ENCODE peak calls at places on chromosomes 6 and 20, in six cellular contexts. One of them, this sample, is unnamed.

GRCh38 chr6:111552241-111552744 is 53.4 kb downstream of the TRAF3IP2 start:
- DNase-seq in upper lobe of right lung: peak; percentile 69
- DNase-seq in left lung: peak; percentile 61
- DNase-seq in tibial artery: peak; percentile 75
- DNase-seq in fibroblast of lung: peak; percentile 96
- DNase-seq in tibial nerve: peak; percentile 51
- DNase-seq in this sample: no peak

GRCh38 chr6:35727206-35727934 is 9.5 kb upstream of the ARMC12 start:
- DNase-seq in upper lobe of right lung: peak; percentile 92
- DNase-seq in left lung: peak; percentile 80
- DNase-seq in tibial artery: peak; percentile 95
- DNase-seq in fibroblast of lung: peak; percentile 97
- DNase-seq in tibial nerve: peak; percentile 89
- DNase-seq in this sample: peak; percentile 68

GRCh38 chr6:77454386-77454785 is 8.9 kb downstream of the HTR1B start:
- DNase-seq in upper lobe of right lung: no peak
- DNase-seq in left lung: no peak
- DNase-seq in tibial artery: no peak
- DNase-seq in fibroblast of lung: no peak
- DNase-seq in tibial nerve: no peak
- DNase-seq in this sample: no peak

GRCh38 chr6:106886922-106887797 is 87.4 kb downstream of the CD24 start:
- DNase-seq in upper lobe of right lung: no peak
- DNase-seq in left lung: no peak
- DNase-seq in tibial artery: no peak
- DNase-seq in fibroblast of lung: no peak
- DNase-seq in tibial nerve: no peak
- DNase-seq in this sample: no peak

GRCh38 chr6:91132461-91132860 is 545.6 kb upstream of the MAP3K7 start:
- DNase-seq in upper lobe of right lung: no peak
- DNase-seq in left lung: no peak
- DNase-seq in tibial artery: no peak
- DNase-seq in fibroblast of lung: no peak
- DNase-seq in tibial nerve: no peak
- DNase-seq in this sample: no peak

GRCh38 chr6:129331450-129332138 is 378.4 kb downstream of the ARHGAP18 start:
- DNase-seq in upper lobe of right lung: no peak
- DNase-seq in left lung: no peak
- DNase-seq in tibial artery: no peak
- DNase-seq in fibroblast of lung: peak; percentile 40
- DNase-seq in tibial nerve: no peak
- DNase-seq in this sample: no peak

GRCh38 chr6:130743175-130743574 is 84.0 kb upstream of the SMLR1 start:
- DNase-seq in upper lobe of right lung: no peak
- DNase-seq in left lung: no peak
- DNase-seq in tibial artery: no peak
- DNase-seq in fibroblast of lung: no peak
- DNase-seq in tibial nerve: no peak
- DNase-seq in this sample: no peak

GRCh38 chr20:8523684-8524083 is 391.6 kb downstream of the PLCB1 start:
- DNase-seq in upper lobe of right lung: no peak
- DNase-seq in left lung: no peak
- DNase-seq in tibial artery: no peak
- DNase-seq in fibroblast of lung: peak; percentile 30
- DNase-seq in tibial nerve: no peak
- DNase-seq in this sample: no peak

GRCh38 chr20:12012241-12013222 is 94.8 kb downstream of the BTBD3 start:
- DNase-seq in upper lobe of right lung: no peak
- DNase-seq in left lung: no peak
- DNase-seq in tibial artery: no peak
- DNase-seq in fibroblast of lung: peak; percentile 50
- DNase-seq in tibial nerve: no peak
- DNase-seq in this sample: no peak

GRCh38 chr6:89682991-89683390 is 44.4 kb upstream of the LYRM2 start:
- DNase-seq in upper lobe of right lung: no peak
- DNase-seq in left lung: no peak
- DNase-seq in tibial artery: no peak
- DNase-seq in fibroblast of lung: no peak
- DNase-seq in tibial nerve: no peak
- DNase-seq in this sample: no peak

GRCh38 chr6:99602519-99603420 is 3.9 kb upstream of the PRDM13 start:
- DNase-seq in upper lobe of right lung: no peak
- DNase-seq in left lung: no peak
- DNase-seq in tibial artery: no peak
- DNase-seq in fibroblast of lung: no peak
- DNase-seq in tibial nerve: no peak
- DNase-seq in this sample: no peak

GRCh38 chr6:52664185-52664990 is 6.5 kb upstream of the TMEM14A start:
- DNase-seq in upper lobe of right lung: peak; percentile 93
- DNase-seq in left lung: peak; percentile 90
- DNase-seq in tibial artery: peak; percentile 88
- DNase-seq in fibroblast of lung: peak; percentile 97
- DNase-seq in tibial nerve: peak; percentile 79
- DNase-seq in this sample: peak; percentile 62

GRCh38 chr6:34332255-34333198 is 59.9 kb downstream of the NUDT3 start:
- DNase-seq in upper lobe of right lung: no peak
- DNase-seq in left lung: no peak
- DNase-seq in tibial artery: no peak
- DNase-seq in fibroblast of lung: no peak
- DNase-seq in tibial nerve: no peak
- DNase-seq in this sample: no peak

DNA sequence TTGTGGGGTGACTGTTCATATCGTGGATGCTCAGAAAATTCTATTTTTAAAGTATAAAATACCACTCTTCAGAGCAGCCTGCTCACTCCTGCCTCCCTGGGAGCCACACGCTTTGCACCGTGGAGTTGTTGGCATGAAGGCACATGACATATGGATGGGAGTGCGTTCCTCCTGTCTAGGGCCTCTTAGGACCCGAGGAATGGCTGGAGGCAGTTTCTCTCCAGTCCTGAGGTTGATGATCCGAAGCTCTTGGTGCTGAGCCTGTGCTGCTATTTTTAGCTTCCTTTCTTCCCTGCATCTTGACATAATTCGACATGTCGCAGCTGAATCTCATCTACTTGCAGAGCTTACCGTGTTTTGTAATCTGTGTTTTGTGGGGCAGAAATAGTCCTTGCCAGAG is 73.9 kb downstream of the PHACTR3 start:
- DNase-seq in upper lobe of right lung: no peak
- DNase-seq in left lung: no peak
- DNase-seq in tibial artery: no peak
- DNase-seq in fibroblast of lung: no peak
- DNase-seq in tibial nerve: no peak
- DNase-seq in this sample: no peak
- TF ChIP-seq CTCF in upper lobe of right lung: no peak
- TF ChIP-seq CTCF in left lung: no peak
- TF ChIP-seq CTCF in tibial artery: no peak
- TF ChIP-seq CTCF in fibroblast of lung: no peak
- TF ChIP-seq CTCF in tibial nerve: no peak
- TF ChIP-seq CTCF in this sample: no peak

GRCh38 chr6:105137388-105137787 is 42.4 kb downstream of the POPDC3 start:
- DNase-seq in upper lobe of right lung: no peak
- DNase-seq in left lung: no peak
- DNase-seq in tibial artery: no peak
- DNase-seq in fibroblast of lung: peak; percentile 12
- DNase-seq in tibial nerve: peak; percentile 13
- DNase-seq in this sample: no peak

GRCh38 chr6:105135907-105136432 is 43.8 kb downstream of the POPDC3 start:
- DNase-seq in upper lobe of right lung: no peak
- DNase-seq in left lung: no peak
- DNase-seq in tibial artery: no peak
- DNase-seq in fibroblast of lung: peak; percentile 24
- DNase-seq in tibial nerve: no peak
- DNase-seq in this sample: no peak

GRCh38 chr6:105135056-105135455 is 44.8 kb downstream of the POPDC3 start:
- DNase-seq in upper lobe of right lung: no peak
- DNase-seq in left lung: no peak
- DNase-seq in tibial artery: no peak
- DNase-seq in fibroblast of lung: peak; percentile 20
- DNase-seq in tibial nerve: no peak
- DNase-seq in this sample: no peak

GRCh38 chr6:105138141-105138540 is 41.7 kb downstream of the POPDC3 start:
- DNase-seq in upper lobe of right lung: no peak
- DNase-seq in left lung: no peak
- DNase-seq in tibial artery: no peak
- DNase-seq in fibroblast of lung: no peak
- DNase-seq in tibial nerve: no peak
- DNase-seq in this sample: no peak

DNA sequence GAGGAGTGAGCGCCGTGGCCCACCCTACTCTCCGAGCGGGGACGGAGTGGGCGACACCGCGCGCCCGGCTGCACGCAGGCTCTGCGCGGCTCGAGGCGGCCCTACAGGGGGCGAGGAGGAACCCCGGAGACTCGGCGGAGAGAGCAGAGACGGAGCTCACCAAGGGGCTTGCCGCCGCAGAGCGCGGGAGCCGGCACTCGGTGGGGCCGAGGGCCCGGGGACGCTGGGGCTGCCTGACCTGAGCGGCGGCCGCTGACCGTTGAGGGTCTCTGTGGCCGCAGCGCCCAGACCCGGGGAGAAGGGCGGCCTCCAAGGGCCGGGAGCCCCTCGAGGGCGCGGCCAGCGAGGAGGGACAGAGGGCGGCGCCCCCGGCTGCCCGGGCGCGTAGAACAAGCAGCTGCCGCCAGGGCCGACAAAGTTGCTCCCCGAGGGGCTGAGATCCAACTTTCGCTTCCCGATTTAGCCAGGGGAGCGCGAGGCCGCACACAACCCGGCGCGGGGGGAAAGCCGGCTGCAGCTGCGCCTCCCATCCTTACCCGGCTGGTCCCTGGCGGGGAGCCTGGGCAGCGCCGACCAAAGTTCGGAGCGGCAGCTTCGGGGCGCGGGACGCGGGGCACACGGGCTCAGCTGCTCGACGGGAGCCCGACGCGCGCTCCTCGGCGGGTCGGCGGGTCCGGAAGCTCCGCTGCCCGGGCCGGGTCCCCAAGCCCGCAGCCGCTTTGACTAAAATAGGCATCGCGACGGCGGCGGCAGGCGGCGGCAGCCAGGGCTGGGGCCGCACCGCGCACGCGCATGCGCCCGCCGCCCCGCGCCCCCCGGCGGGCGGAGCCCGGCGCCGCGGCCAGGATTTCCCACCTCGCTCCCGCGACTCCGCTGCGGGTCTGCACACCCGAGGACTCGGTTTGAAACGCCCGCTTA is 43.1 kb downstream of the POPDC3 start:
- DNase-seq in upper lobe of right lung: peak; percentile 74
- DNase-seq in left lung: peak; percentile 50
- DNase-seq in tibial artery: peak; percentile 55
- DNase-seq in fibroblast of lung: peak; percentile 60
- DNase-seq in tibial nerve: peak; percentile 28
- DNase-seq in this sample: no peak
- TF ChIP-seq CTCF in upper lobe of right lung: peak; percentile 14
- TF ChIP-seq CTCF in left lung: peak; percentile 24
- TF ChIP-seq CTCF in tibial artery: peak; percentile 19
- TF ChIP-seq CTCF in fibroblast of lung: peak; percentile 13
- TF ChIP-seq CTCF in tibial nerve: no peak
- TF ChIP-seq CTCF in this sample: no peak

DNA sequence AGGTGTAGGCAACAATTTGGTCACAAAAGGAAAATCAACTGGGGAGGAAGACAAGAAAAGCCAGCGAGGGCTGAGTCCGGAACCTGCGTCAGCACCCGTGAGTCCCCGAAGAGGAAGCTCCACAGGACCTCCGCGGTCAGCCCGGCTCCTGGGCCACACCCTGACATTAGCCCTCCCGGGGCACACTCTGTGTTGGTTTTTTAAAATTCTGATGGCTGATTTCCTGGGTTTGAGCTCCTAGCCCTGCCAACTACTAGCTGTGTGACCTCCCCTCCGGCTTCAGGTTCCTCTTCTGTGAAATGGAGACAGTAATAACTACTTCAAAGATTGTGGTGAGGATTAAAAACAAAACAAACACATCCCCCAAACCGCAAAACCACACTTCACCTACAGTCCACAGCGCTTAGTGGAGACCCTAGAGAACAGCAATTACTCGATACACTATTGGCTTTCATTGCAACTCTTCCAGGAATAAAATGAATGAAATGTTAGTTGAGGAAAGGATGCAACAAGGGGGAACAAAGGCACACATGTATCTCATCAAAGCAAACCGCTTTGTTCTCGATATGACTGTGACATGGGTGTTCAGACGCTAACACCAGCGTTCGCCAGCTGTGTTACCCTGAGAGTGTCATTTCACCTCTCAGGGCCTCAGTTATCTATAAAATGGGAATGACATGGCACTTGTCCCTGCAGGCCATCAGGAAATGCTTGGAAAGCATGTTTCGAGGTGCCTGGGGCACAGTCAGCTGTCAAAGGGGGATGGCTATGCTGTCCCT is 984 bp downstream of the ZBP1 start:
- DNase-seq in upper lobe of right lung: peak; percentile 75
- DNase-seq in left lung: peak; percentile 80
- DNase-seq in tibial artery: no peak
- DNase-seq in fibroblast of lung: no peak
- DNase-seq in tibial nerve: no peak
- DNase-seq in this sample: no peak
- TF ChIP-seq CTCF in upper lobe of right lung: no peak
- TF ChIP-seq CTCF in left lung: no peak
- TF ChIP-seq CTCF in tibial artery: no peak
- TF ChIP-seq CTCF in fibroblast of lung: no peak
- TF ChIP-seq CTCF in tibial nerve: no peak
- TF ChIP-seq CTCF in this sample: no peak

DNA sequence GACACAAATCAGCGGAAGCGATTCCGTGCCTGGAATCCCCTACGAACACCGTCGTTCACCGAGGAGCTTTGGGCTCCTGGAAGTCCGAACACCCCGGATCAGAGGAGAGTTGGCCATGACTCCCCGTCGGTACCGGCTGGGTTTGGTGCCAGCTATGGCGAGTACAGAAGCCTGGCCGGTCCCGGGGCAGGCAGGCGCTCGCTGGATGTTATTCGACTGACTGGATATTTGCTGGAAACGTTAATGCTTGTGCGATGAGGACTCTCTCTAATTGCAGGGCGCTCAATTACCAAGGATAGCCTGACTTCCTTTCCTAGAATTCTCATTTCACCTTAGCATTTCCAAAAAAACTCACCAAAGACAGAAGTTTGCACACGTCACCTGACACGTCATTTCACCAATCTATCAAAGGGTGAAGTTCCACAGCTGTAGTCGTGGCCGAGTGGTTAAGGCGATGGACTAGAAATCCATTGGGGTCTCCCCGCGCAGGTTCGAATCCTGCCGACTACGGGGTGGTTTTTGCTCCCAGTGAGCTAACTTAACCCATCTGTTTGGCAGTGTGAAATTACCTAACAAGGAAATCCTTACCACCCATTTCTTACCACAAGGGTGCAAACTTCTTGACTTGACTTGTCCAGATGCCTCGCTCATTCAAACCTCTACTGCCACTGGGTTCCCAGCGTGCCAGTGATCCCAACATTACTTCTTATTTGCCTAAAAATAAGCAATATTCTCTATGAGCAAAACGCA is 22.7 kb upstream of the ZNF184 start:
- DNase-seq in upper lobe of right lung: no peak
- DNase-seq in left lung: peak; percentile 48
- DNase-seq in tibial artery: peak; percentile 49
- DNase-seq in fibroblast of lung: peak; percentile 85
- DNase-seq in tibial nerve: peak; percentile 33
- DNase-seq in this sample: no peak
- TF ChIP-seq CTCF in upper lobe of right lung: no peak
- TF ChIP-seq CTCF in left lung: no peak
- TF ChIP-seq CTCF in tibial artery: no peak
- TF ChIP-seq CTCF in fibroblast of lung: peak; percentile 13
- TF ChIP-seq CTCF in tibial nerve: no peak
- TF ChIP-seq CTCF in this sample: no peak

This sample was measured in omental fat pad.